ENCODE peak calls at places on chromosomes 2 and 18, in ten cellular contexts. One of them, this sample, is unnamed.

GRCh38 chr2:48315847-48316194 is 214.1 kb upstream of the STON1 start:
- DNase-seq in activated naive CD4-positive, alpha-beta T cell: no peak
- DNase-seq in MCF 10A: peak
- DNase-seq in choroid plexus epithelial cell: no peak
- DNase-seq in BJ: no peak
- DNase-seq in GM12865: peak
- DNase-seq in GM03348: peak
- DNase-seq in activated T-helper 2 cell treated with anti-CD3 and anti-CD28 coated beads, Interferon-gamma antibody, Interleukin-2, Interleukin-4, amounts not matched to agents 10 μg/mL and 5 μg/mL and 100 μg/mL, durations not matched to agents 14 hours and 24 hours and 36 hours: peak
- DNase-seq in GM23248: peak
- DNase-seq in memory B cell: no peak
- DNase-seq in this sample: peak

GRCh38 chr18:77733292-77733903 is 483.8 kb downstream of the GALR1 start:
- DNase-seq in activated naive CD4-positive, alpha-beta T cell: no peak
- DNase-seq in MCF 10A: no peak
- DNase-seq in choroid plexus epithelial cell: no peak
- DNase-seq in BJ: no peak
- DNase-seq in GM12865: no peak
- DNase-seq in GM03348: no peak
- DNase-seq in activated T-helper 2 cell treated with anti-CD3 and anti-CD28 coated beads, Interferon-gamma antibody, Interleukin-2, Interleukin-4, amounts not matched to agents 10 μg/mL and 5 μg/mL and 100 μg/mL, durations not matched to agents 14 hours and 24 hours and 36 hours: no peak
- DNase-seq in GM23248: no peak
- DNase-seq in memory B cell: no peak
- DNase-seq in this sample: no peak

GRCh38 chr2:32863803-32864202 is 83.0 kb upstream of the LTBP1 start:
- DNase-seq in activated naive CD4-positive, alpha-beta T cell: no peak
- DNase-seq in MCF 10A: no peak
- DNase-seq in choroid plexus epithelial cell: peak
- DNase-seq in BJ: no peak
- DNase-seq in GM12865: no peak
- DNase-seq in GM03348: no peak
- DNase-seq in activated T-helper 2 cell treated with anti-CD3 and anti-CD28 coated beads, Interferon-gamma antibody, Interleukin-2, Interleukin-4, amounts not matched to agents 10 μg/mL and 5 μg/mL and 100 μg/mL, durations not matched to agents 14 hours and 24 hours and 36 hours: no peak
- DNase-seq in GM23248: peak
- DNase-seq in memory B cell: no peak
- DNase-seq in this sample: no peak

GRCh38 chr2:187962538-187962937 is 329.1 kb upstream of the GULP1 start:
- DNase-seq in activated naive CD4-positive, alpha-beta T cell: no peak
- DNase-seq in MCF 10A: no peak
- DNase-seq in choroid plexus epithelial cell: no peak
- DNase-seq in BJ: no peak
- DNase-seq in GM12865: no peak
- DNase-seq in GM03348: no peak
- DNase-seq in activated T-helper 2 cell treated with anti-CD3 and anti-CD28 coated beads, Interferon-gamma antibody, Interleukin-2, Interleukin-4, amounts not matched to agents 10 μg/mL and 5 μg/mL and 100 μg/mL, durations not matched to agents 14 hours and 24 hours and 36 hours: no peak
- DNase-seq in GM23248: no peak
- DNase-seq in memory B cell: no peak
- DNase-seq in this sample: no peak

GRCh38 chr2:127818794-127819425 is 7.9 kb upstream of the WDR33 start:
- DNase-seq in activated naive CD4-positive, alpha-beta T cell: no peak
- DNase-seq in MCF 10A: no peak
- DNase-seq in choroid plexus epithelial cell: no peak
- DNase-seq in BJ: no peak
- DNase-seq in GM12865: no peak
- DNase-seq in GM03348: no peak
- DNase-seq in activated T-helper 2 cell treated with anti-CD3 and anti-CD28 coated beads, Interferon-gamma antibody, Interleukin-2, Interleukin-4, amounts not matched to agents 10 μg/mL and 5 μg/mL and 100 μg/mL, durations not matched to agents 14 hours and 24 hours and 36 hours: no peak
- DNase-seq in GM23248: no peak
- DNase-seq in memory B cell: no peak
- DNase-seq in this sample: no peak

GRCh38 chr18:46042571-46043123 is 29.4 kb downstream of the PSTPIP2 start:
- DNase-seq in activated naive CD4-positive, alpha-beta T cell: no peak
- DNase-seq in MCF 10A: no peak
- DNase-seq in choroid plexus epithelial cell: peak
- DNase-seq in BJ: no peak
- DNase-seq in GM12865: no peak
- DNase-seq in GM03348: peak
- DNase-seq in activated T-helper 2 cell treated with anti-CD3 and anti-CD28 coated beads, Interferon-gamma antibody, Interleukin-2, Interleukin-4, amounts not matched to agents 10 μg/mL and 5 μg/mL and 100 μg/mL, durations not matched to agents 14 hours and 24 hours and 36 hours: peak
- DNase-seq in GM23248: peak
- DNase-seq in memory B cell: no peak
- DNase-seq in this sample: peak

GRCh38 chr2:16662440-16662839 is 3.2 kb downstream of the CYRIA start:
- DNase-seq in activated naive CD4-positive, alpha-beta T cell: no peak
- DNase-seq in MCF 10A: peak
- DNase-seq in choroid plexus epithelial cell: peak
- DNase-seq in BJ: no peak
- DNase-seq in GM12865: peak
- DNase-seq in GM03348: no peak
- DNase-seq in activated T-helper 2 cell treated with anti-CD3 and anti-CD28 coated beads, Interferon-gamma antibody, Interleukin-2, Interleukin-4, amounts not matched to agents 10 μg/mL and 5 μg/mL and 100 μg/mL, durations not matched to agents 14 hours and 24 hours and 36 hours: no peak
- DNase-seq in GM23248: no peak
- DNase-seq in memory B cell: no peak
- DNase-seq in this sample: peak

GRCh38 chr18:74040459-74041332 is 106.9 kb downstream of the FBXO15 start:
- DNase-seq in activated naive CD4-positive, alpha-beta T cell: peak
- DNase-seq in MCF 10A: peak
- DNase-seq in choroid plexus epithelial cell: peak
- DNase-seq in BJ: no peak
- DNase-seq in GM12865: peak
- DNase-seq in GM03348: peak
- DNase-seq in activated T-helper 2 cell treated with anti-CD3 and anti-CD28 coated beads, Interferon-gamma antibody, Interleukin-2, Interleukin-4, amounts not matched to agents 10 μg/mL and 5 μg/mL and 100 μg/mL, durations not matched to agents 14 hours and 24 hours and 36 hours: peak
- DNase-seq in GM23248: peak
- DNase-seq in memory B cell: peak
- DNase-seq in this sample: peak

GRCh38 chr2:202149155-202149762 is 76.2 kb downstream of the KIAA2012 start:
- DNase-seq in activated naive CD4-positive, alpha-beta T cell: no peak
- DNase-seq in MCF 10A: no peak
- DNase-seq in choroid plexus epithelial cell: peak
- DNase-seq in BJ: no peak
- DNase-seq in GM12865: no peak
- DNase-seq in GM03348: peak
- DNase-seq in activated T-helper 2 cell treated with anti-CD3 and anti-CD28 coated beads, Interferon-gamma antibody, Interleukin-2, Interleukin-4, amounts not matched to agents 10 μg/mL and 5 μg/mL and 100 μg/mL, durations not matched to agents 14 hours and 24 hours and 36 hours: no peak
- DNase-seq in GM23248: peak
- DNase-seq in memory B cell: no peak
- DNase-seq in this sample: peak

GRCh38 chr18:58847383-58848071 is 17.1 kb upstream of the ZNF532 start:
- DNase-seq in activated naive CD4-positive, alpha-beta T cell: no peak
- DNase-seq in MCF 10A: no peak
- DNase-seq in choroid plexus epithelial cell: peak
- DNase-seq in BJ: no peak
- DNase-seq in GM12865: no peak
- DNase-seq in GM03348: no peak
- DNase-seq in activated T-helper 2 cell treated with anti-CD3 and anti-CD28 coated beads, Interferon-gamma antibody, Interleukin-2, Interleukin-4, amounts not matched to agents 10 μg/mL and 5 μg/mL and 100 μg/mL, durations not matched to agents 14 hours and 24 hours and 36 hours: no peak
- DNase-seq in GM23248: no peak
- DNase-seq in memory B cell: peak
- DNase-seq in this sample: peak

GRCh38 chr2:204264746-204265145 is 280.5 kb upstream of the PARD3B start:
- DNase-seq in activated naive CD4-positive, alpha-beta T cell: no peak
- DNase-seq in MCF 10A: no peak
- DNase-seq in choroid plexus epithelial cell: no peak
- DNase-seq in BJ: no peak
- DNase-seq in GM12865: no peak
- DNase-seq in GM03348: no peak
- DNase-seq in activated T-helper 2 cell treated with anti-CD3 and anti-CD28 coated beads, Interferon-gamma antibody, Interleukin-2, Interleukin-4, amounts not matched to agents 10 μg/mL and 5 μg/mL and 100 μg/mL, durations not matched to agents 14 hours and 24 hours and 36 hours: no peak
- DNase-seq in GM23248: no peak
- DNase-seq in memory B cell: no peak
- DNase-seq in this sample: no peak

GRCh38 chr18:74234326-74235171 is 57.2 kb downstream of the CYB5A start:
- DNase-seq in activated naive CD4-positive, alpha-beta T cell: no peak
- DNase-seq in MCF 10A: peak
- DNase-seq in choroid plexus epithelial cell: peak
- DNase-seq in BJ: no peak
- DNase-seq in GM12865: no peak
- DNase-seq in GM03348: no peak
- DNase-seq in activated T-helper 2 cell treated with anti-CD3 and anti-CD28 coated beads, Interferon-gamma antibody, Interleukin-2, Interleukin-4, amounts not matched to agents 10 μg/mL and 5 μg/mL and 100 μg/mL, durations not matched to agents 14 hours and 24 hours and 36 hours: no peak
- DNase-seq in GM23248: peak
- DNase-seq in memory B cell: no peak
- DNase-seq in this sample: peak

GRCh38 chr2:121588357-121588756 is 57.7 kb downstream of the RNU4ATAC start:
- DNase-seq in activated naive CD4-positive, alpha-beta T cell: no peak
- DNase-seq in MCF 10A: no peak
- DNase-seq in choroid plexus epithelial cell: no peak
- DNase-seq in BJ: no peak
- DNase-seq in GM12865: no peak
- DNase-seq in GM03348: no peak
- DNase-seq in activated T-helper 2 cell treated with anti-CD3 and anti-CD28 coated beads, Interferon-gamma antibody, Interleukin-2, Interleukin-4, amounts not matched to agents 10 μg/mL and 5 μg/mL and 100 μg/mL, durations not matched to agents 14 hours and 24 hours and 36 hours: no peak
- DNase-seq in GM23248: no peak
- DNase-seq in memory B cell: no peak
- DNase-seq in this sample: peak

GRCh38 chr2:9918275-9918674 is 33.2 kb upstream of the GRHL1 start:
- DNase-seq in activated naive CD4-positive, alpha-beta T cell: no peak
- DNase-seq in MCF 10A: no peak
- DNase-seq in choroid plexus epithelial cell: no peak
- DNase-seq in BJ: no peak
- DNase-seq in GM12865: no peak
- DNase-seq in GM03348: peak
- DNase-seq in activated T-helper 2 cell treated with anti-CD3 and anti-CD28 coated beads, Interferon-gamma antibody, Interleukin-2, Interleukin-4, amounts not matched to agents 10 μg/mL and 5 μg/mL and 100 μg/mL, durations not matched to agents 14 hours and 24 hours and 36 hours: no peak
- DNase-seq in GM23248: peak
- DNase-seq in memory B cell: no peak
- DNase-seq in this sample: peak

GRCh38 chr18:48539406-48540328 is 836 bp downstream of the CTIF start:
- DNase-seq in activated naive CD4-positive, alpha-beta T cell: no peak
- DNase-seq in MCF 10A: peak
- DNase-seq in choroid plexus epithelial cell: peak
- DNase-seq in BJ: no peak
- DNase-seq in GM12865: peak
- DNase-seq in GM03348: peak
- DNase-seq in activated T-helper 2 cell treated with anti-CD3 and anti-CD28 coated beads, Interferon-gamma antibody, Interleukin-2, Interleukin-4, amounts not matched to agents 10 μg/mL and 5 μg/mL and 100 μg/mL, durations not matched to agents 14 hours and 24 hours and 36 hours: no peak
- DNase-seq in GM23248: peak
- DNase-seq in memory B cell: peak
- DNase-seq in this sample: peak

GRCh38 chr2:119389615-119390306 is 23.0 kb downstream of the DBI start:
- DNase-seq in activated naive CD4-positive, alpha-beta T cell: no peak
- DNase-seq in MCF 10A: peak
- DNase-seq in choroid plexus epithelial cell: peak
- DNase-seq in BJ: no peak
- DNase-seq in GM12865: no peak
- DNase-seq in GM03348: peak
- DNase-seq in activated T-helper 2 cell treated with anti-CD3 and anti-CD28 coated beads, Interferon-gamma antibody, Interleukin-2, Interleukin-4, amounts not matched to agents 10 μg/mL and 5 μg/mL and 100 μg/mL, durations not matched to agents 14 hours and 24 hours and 36 hours: no peak
- DNase-seq in GM23248: peak
- DNase-seq in memory B cell: no peak
- DNase-seq in this sample: peak

GRCh38 chr2:86037141-86037794 is 68.4 kb downstream of the POLR1A start:
- DNase-seq in activated naive CD4-positive, alpha-beta T cell: no peak
- DNase-seq in MCF 10A: no peak
- DNase-seq in choroid plexus epithelial cell: peak
- DNase-seq in BJ: peak
- DNase-seq in GM12865: no peak
- DNase-seq in GM03348: peak
- DNase-seq in activated T-helper 2 cell treated with anti-CD3 and anti-CD28 coated beads, Interferon-gamma antibody, Interleukin-2, Interleukin-4, amounts not matched to agents 10 μg/mL and 5 μg/mL and 100 μg/mL, durations not matched to agents 14 hours and 24 hours and 36 hours: no peak
- DNase-seq in GM23248: peak
- DNase-seq in memory B cell: peak
- DNase-seq in this sample: peak

GRCh38 chr2:149076863-149077412 is 38.4 kb downstream of the LYPD6B start:
- DNase-seq in activated naive CD4-positive, alpha-beta T cell: no peak
- DNase-seq in MCF 10A: no peak
- DNase-seq in choroid plexus epithelial cell: no peak
- DNase-seq in BJ: no peak
- DNase-seq in GM12865: no peak
- DNase-seq in GM03348: no peak
- DNase-seq in activated T-helper 2 cell treated with anti-CD3 and anti-CD28 coated beads, Interferon-gamma antibody, Interleukin-2, Interleukin-4, amounts not matched to agents 10 μg/mL and 5 μg/mL and 100 μg/mL, durations not matched to agents 14 hours and 24 hours and 36 hours: no peak
- DNase-seq in GM23248: no peak
- DNase-seq in memory B cell: no peak
- DNase-seq in this sample: no peak

GRCh38 chr2:102187191-102188150 is 648 bp downstream of the IL1RL2 start:
- DNase-seq in activated naive CD4-positive, alpha-beta T cell: no peak
- DNase-seq in MCF 10A: no peak
- DNase-seq in choroid plexus epithelial cell: peak
- DNase-seq in BJ: no peak
- DNase-seq in GM12865: no peak
- DNase-seq in GM03348: peak
- DNase-seq in activated T-helper 2 cell treated with anti-CD3 and anti-CD28 coated beads, Interferon-gamma antibody, Interleukin-2, Interleukin-4, amounts not matched to agents 10 μg/mL and 5 μg/mL and 100 μg/mL, durations not matched to agents 14 hours and 24 hours and 36 hours: no peak
- DNase-seq in GM23248: peak
- DNase-seq in memory B cell: no peak
- DNase-seq in this sample: peak

GRCh38 chr18:78650926-78651325 is 328.7 kb upstream of the SALL3 start:
- DNase-seq in activated naive CD4-positive, alpha-beta T cell: no peak
- DNase-seq in MCF 10A: no peak
- DNase-seq in choroid plexus epithelial cell: no peak
- DNase-seq in BJ: no peak
- DNase-seq in GM12865: no peak
- DNase-seq in GM03348: no peak
- DNase-seq in activated T-helper 2 cell treated with anti-CD3 and anti-CD28 coated beads, Interferon-gamma antibody, Interleukin-2, Interleukin-4, amounts not matched to agents 10 μg/mL and 5 μg/mL and 100 μg/mL, durations not matched to agents 14 hours and 24 hours and 36 hours: no peak
- DNase-seq in GM23248: no peak
- DNase-seq in memory B cell: no peak
- DNase-seq in this sample: no peak

GRCh38 chr2:173043466-173043865 is 32.2 kb upstream of the MAP3K20 start:
- DNase-seq in activated naive CD4-positive, alpha-beta T cell: no peak
- DNase-seq in MCF 10A: no peak
- DNase-seq in choroid plexus epithelial cell: no peak
- DNase-seq in BJ: no peak
- DNase-seq in GM12865: no peak
- DNase-seq in GM03348: no peak
- DNase-seq in activated T-helper 2 cell treated with anti-CD3 and anti-CD28 coated beads, Interferon-gamma antibody, Interleukin-2, Interleukin-4, amounts not matched to agents 10 μg/mL and 5 μg/mL and 100 μg/mL, durations not matched to agents 14 hours and 24 hours and 36 hours: no peak
- DNase-seq in GM23248: no peak
- DNase-seq in memory B cell: no peak
- DNase-seq in this sample: no peak

GRCh38 chr2:234165421-234165820 is 114.9 kb downstream of the SPP2 start:
- DNase-seq in activated naive CD4-positive, alpha-beta T cell: no peak
- DNase-seq in MCF 10A: no peak
- DNase-seq in choroid plexus epithelial cell: peak
- DNase-seq in BJ: peak
- DNase-seq in GM12865: no peak
- DNase-seq in GM03348: peak
- DNase-seq in activated T-helper 2 cell treated with anti-CD3 and anti-CD28 coated beads, Interferon-gamma antibody, Interleukin-2, Interleukin-4, amounts not matched to agents 10 μg/mL and 5 μg/mL and 100 μg/mL, durations not matched to agents 14 hours and 24 hours and 36 hours: no peak
- DNase-seq in GM23248: peak
- DNase-seq in memory B cell: no peak
- DNase-seq in this sample: peak

GRCh38 chr2:212974692-212975091 is 176.7 kb downstream of the IKZF2 start:
- DNase-seq in activated naive CD4-positive, alpha-beta T cell: no peak
- DNase-seq in MCF 10A: peak
- DNase-seq in choroid plexus epithelial cell: peak
- DNase-seq in BJ: peak
- DNase-seq in GM12865: no peak
- DNase-seq in GM03348: peak
- DNase-seq in activated T-helper 2 cell treated with anti-CD3 and anti-CD28 coated beads, Interferon-gamma antibody, Interleukin-2, Interleukin-4, amounts not matched to agents 10 μg/mL and 5 μg/mL and 100 μg/mL, durations not matched to agents 14 hours and 24 hours and 36 hours: no peak
- DNase-seq in GM23248: peak
- DNase-seq in memory B cell: no peak
- DNase-seq in this sample: peak

GRCh38 chr2:191401287-191401686 is 156.1 kb downstream of the MYO1B start:
- DNase-seq in activated naive CD4-positive, alpha-beta T cell: no peak
- DNase-seq in MCF 10A: no peak
- DNase-seq in choroid plexus epithelial cell: peak
- DNase-seq in BJ: no peak
- DNase-seq in GM12865: no peak
- DNase-seq in GM03348: peak
- DNase-seq in activated T-helper 2 cell treated with anti-CD3 and anti-CD28 coated beads, Interferon-gamma antibody, Interleukin-2, Interleukin-4, amounts not matched to agents 10 μg/mL and 5 μg/mL and 100 μg/mL, durations not matched to agents 14 hours and 24 hours and 36 hours: no peak
- DNase-seq in GM23248: peak
- DNase-seq in memory B cell: no peak
- DNase-seq in this sample: no peak

GRCh38 chr2:216350214-216350789 is 22.0 kb downstream of the MARCHF4 start:
- DNase-seq in activated naive CD4-positive, alpha-beta T cell: no peak
- DNase-seq in MCF 10A: peak
- DNase-seq in choroid plexus epithelial cell: peak
- DNase-seq in BJ: no peak
- DNase-seq in GM12865: no peak
- DNase-seq in GM03348: peak
- DNase-seq in activated T-helper 2 cell treated with anti-CD3 and anti-CD28 coated beads, Interferon-gamma antibody, Interleukin-2, Interleukin-4, amounts not matched to agents 10 μg/mL and 5 μg/mL and 100 μg/mL, durations not matched to agents 14 hours and 24 hours and 36 hours: peak
- DNase-seq in GM23248: peak
- DNase-seq in memory B cell: no peak
- DNase-seq in this sample: peak

GRCh38 chr18:9629709-9630108 is 15.3 kb upstream of the PPP4R1 start:
- DNase-seq in activated naive CD4-positive, alpha-beta T cell: no peak
- DNase-seq in MCF 10A: no peak
- DNase-seq in choroid plexus epithelial cell: peak
- DNase-seq in BJ: no peak
- DNase-seq in GM12865: no peak
- DNase-seq in GM03348: peak
- DNase-seq in activated T-helper 2 cell treated with anti-CD3 and anti-CD28 coated beads, Interferon-gamma antibody, Interleukin-2, Interleukin-4, amounts not matched to agents 10 μg/mL and 5 μg/mL and 100 μg/mL, durations not matched to agents 14 hours and 24 hours and 36 hours: no peak
- DNase-seq in GM23248: peak
- DNase-seq in memory B cell: no peak
- DNase-seq in this sample: no peak

GRCh38 chr2:239666053-239666854 is 265.4 kb upstream of the HDAC4 start:
- DNase-seq in activated naive CD4-positive, alpha-beta T cell: no peak
- DNase-seq in MCF 10A: no peak
- DNase-seq in choroid plexus epithelial cell: no peak
- DNase-seq in BJ: no peak
- DNase-seq in GM12865: no peak
- DNase-seq in GM03348: no peak
- DNase-seq in activated T-helper 2 cell treated with anti-CD3 and anti-CD28 coated beads, Interferon-gamma antibody, Interleukin-2, Interleukin-4, amounts not matched to agents 10 μg/mL and 5 μg/mL and 100 μg/mL, durations not matched to agents 14 hours and 24 hours and 36 hours: no peak
- DNase-seq in GM23248: no peak
- DNase-seq in memory B cell: no peak
- DNase-seq in this sample: no peak

GRCh38 chr2:28640908-28641300 is 110.7 kb upstream of the PPP1CB start:
- DNase-seq in activated naive CD4-positive, alpha-beta T cell: no peak
- DNase-seq in MCF 10A: no peak
- DNase-seq in choroid plexus epithelial cell: no peak
- DNase-seq in BJ: no peak
- DNase-seq in GM12865: no peak
- DNase-seq in GM03348: no peak
- DNase-seq in activated T-helper 2 cell treated with anti-CD3 and anti-CD28 coated beads, Interferon-gamma antibody, Interleukin-2, Interleukin-4, amounts not matched to agents 10 μg/mL and 5 μg/mL and 100 μg/mL, durations not matched to agents 14 hours and 24 hours and 36 hours: no peak
- DNase-seq in GM23248: no peak
- DNase-seq in memory B cell: no peak
- DNase-seq in this sample: no peak